ENCODE peak calls at places on chromosomes 13 and 19, in five cellular contexts. Y, T, R, L and J are unnamed samples.

GRCh38 chr19:43934985-43935708 is at the start of gene ZNF45:
- DNase-seq in R (peak; percentile 89), Y (peak; percentile 97), L (peak; percentile 82), T (peak; percentile 69), J (peak; percentile 91)

GRCh38 chr19:17240062-17240854 is 5.5 kb downstream of the NR2F6 start:
- DNase-seq in R (no peak), Y (no peak), L (no peak), T (no peak), J (no peak)

GRCh38 chr19:10836478-10837325 is 690 bp upstream of the TMED1 start:
- DNase-seq in R (peak; percentile 77), Y (peak; percentile 95), T (peak; percentile 57), L (no peak), J (peak; percentile 80)

GRCh38 chr19:13588953-13589833 is 82.9 kb upstream of the CACNA1A start:
- DNase-seq in R (peak; percentile 29), L (peak; percentile 93), Y (no peak), T (peak; percentile 52), J (peak; percentile 71)

GRCh38 chr13:29908411-29908810 is 58.0 kb upstream of the UBL3 start:
- DNase-seq in T (peak; percentile 55), Y (no peak), L (no peak), R (peak; percentile 73), J (peak; percentile 39)

GRCh38 chr13:28321751-28322150 is 173.2 kb downstream of the FLT1 start:
- DNase-seq in L (no peak), Y (no peak), T (no peak), R (peak; percentile 6), J (no peak)

GRCh38 chr13:74920361-74920760 is 561.6 kb downstream of the TBC1D4 start:
- DNase-seq in T (no peak), Y (no peak), R (no peak), L (no peak), J (no peak)

GRCh38 chr13:109998808-109999528 is 212.6 kb upstream of the IRS2 start:
- DNase-seq in R (peak; percentile 90), Y (no peak), T (no peak), L (no peak), J (peak; percentile 90)

GRCh38 chr13:97809576-97809975 is 143.9 kb upstream of the IPO5 start:
- DNase-seq in T (no peak), L (no peak), Y (no peak), R (peak; percentile 45), J (no peak)

GRCh38 chr19:54035215-54036178 is 28.2 kb downstream of the VSTM1 start:
- DNase-seq in R (peak; percentile 86), L (no peak), Y (no peak), T (no peak), J (peak; percentile 74)

GRCh38 chr13:75800545-75800944 is 164.4 kb downstream of the LMO7 start:
- DNase-seq in L (no peak), R (no peak), T (no peak), Y (no peak), J (no peak)

GRCh38 chr13:45464141-45464686 is 525 bp upstream of the COG3 start:
- DNase-seq in R (no peak), Y (no peak), T (no peak), L (no peak), J (no peak)

GRCh38 chr19:17090501-17091074 is 15.0 kb downstream of the MYO9B start:
- DNase-seq in L (no peak), Y (no peak), R (peak; percentile 73), T (no peak), J (no peak)

GRCh38 chr13:97367016-97367415 is 67.0 kb upstream of the RAP2A start:
- DNase-seq in R (peak; percentile 89), L (no peak), Y (no peak), T (no peak), J (no peak)

GRCh38 chr19:56367829-56368711 is 25.3 kb downstream of the ZNF582 start:
- DNase-seq in T (peak; percentile 76), L (peak; percentile 57), Y (peak; percentile 97), R (peak; percentile 96), J (peak; percentile 8)

GRCh38 chr13:62014299-62014698 is 598.6 kb upstream of the PCDH20 start:
- DNase-seq in R (peak; percentile 2), T (no peak), Y (no peak), L (no peak), J (peak; percentile 6)

GRCh38 chr19:46868444-46868843 is 7.6 kb downstream of the ARHGAP35 start:
- DNase-seq in R (no peak), L (no peak), Y (no peak), T (no peak), J (no peak)

GRCh38 chr19:5470264-5470671 is 15.1 kb downstream of the ZNRF4 start:
- DNase-seq in T (no peak), R (no peak), L (no peak), Y (no peak), J (peak; percentile 73)

GRCh38 chr19:28990522-28990921 is 222.4 kb downstream of the UQCRFS1 start:
- DNase-seq in Y (no peak), T (no peak), L (no peak), R (no peak), J (no peak)

GRCh38 chr13:100573121-100573520 is 15.5 kb downstream of the GGACT start:
- DNase-seq in R (peak; percentile 74), T (peak; percentile 33), Y (no peak), L (peak; percentile 69), J (peak; percentile 52)

GRCh38 chr13:113775451-113776145 is 16.6 kb downstream of the TMEM255B start:
- DNase-seq in T (no peak), R (no peak), Y (no peak), L (no peak), J (no peak)

GRCh38 chr13:107348471-107348870 is 780.5 kb upstream of the ARGLU1 start:
- DNase-seq in T (no peak), Y (no peak), L (no peak), R (no peak), J (no peak)

GRCh38 chr13:33560722-33561121 is 257.2 kb upstream of the RFC3 start:
- DNase-seq in Y (no peak), L (no peak), R (no peak), T (no peak), J (no peak)

GRCh38 chr13:75393839-75394238 is 88.1 kb downstream of the TBC1D4 start:
- DNase-seq in R (no peak), T (no peak), Y (no peak), L (no peak), J (no peak)

GRCh38 chr19:8494158-8494557 is 8.3 kb downstream of the PRAM1 start:
- DNase-seq in R (no peak), Y (no peak), T (no peak), L (no peak), J (no peak)

GRCh38 chr13:78603240-78603947 is at the start of gene POU4F1:
- DNase-seq in T (no peak), L (no peak), Y (no peak), R (peak; percentile 11), J (peak; percentile 69)

GRCh38 chr13:110228936-110229904 is 77.7 kb downstream of the COL4A1 start:
- DNase-seq in Y (peak; percentile 74), R (peak; percentile 37), T (no peak), L (no peak), J (no peak)

GRCh38 chr13:30346159-30346788 is 38.9 kb upstream of the KATNAL1 start:
- DNase-seq in Y (no peak), L (no peak), R (no peak), T (no peak), J (no peak)

GRCh38 chr13:47337781-47338507 is 441.1 kb upstream of the HTR2A start:
- DNase-seq in T (no peak), L (no peak), Y (no peak), R (peak; percentile 92), J (no peak)
- TF ChIP-seq CTCF in T (no peak), L (no peak), Y (no peak), R (no peak), J (no peak)

GRCh38 chr13:50745542-50745941 is 98.0 kb downstream of the DLEU7 start:
- DNase-seq in R (no peak), T (no peak), L (no peak), Y (no peak), J (no peak)
- TF ChIP-seq CTCF in R (no peak), T (no peak), L (peak; percentile 32), Y (no peak), J (no peak)

DNA sequence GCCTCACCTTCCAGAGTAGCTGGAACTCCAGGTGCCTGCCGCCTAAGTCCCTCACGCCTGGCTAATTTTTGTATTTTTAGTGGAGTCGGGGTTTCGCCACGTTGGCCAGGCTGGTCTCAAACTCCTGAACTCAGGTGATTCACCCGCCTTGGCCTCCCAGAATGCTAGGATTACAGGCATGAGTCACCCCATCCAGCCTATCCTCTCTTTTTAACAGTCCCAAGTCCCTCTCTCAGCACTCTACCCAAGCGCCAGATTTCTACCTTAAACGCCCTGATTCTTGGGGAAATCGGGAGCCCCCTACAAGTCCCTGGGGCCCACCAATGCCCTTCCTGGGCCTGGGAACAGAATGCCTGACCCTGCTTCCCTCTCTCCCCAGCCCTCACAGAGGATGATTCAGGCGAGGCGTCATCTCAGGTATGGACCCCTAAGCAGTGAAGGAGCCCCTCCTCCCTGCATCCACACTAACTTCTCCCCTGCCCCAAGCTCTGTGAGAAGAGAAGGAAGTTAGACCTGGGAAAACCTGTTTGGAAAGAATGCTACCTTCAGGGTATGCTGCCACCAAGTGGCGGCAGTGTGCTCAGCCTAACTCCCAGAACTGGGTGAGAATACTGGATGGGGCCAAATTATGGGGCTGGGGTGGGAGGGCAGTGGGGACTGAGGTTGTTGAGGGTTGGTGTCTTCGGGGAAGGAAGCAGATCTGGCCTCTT is 20.8 kb upstream of the EBI3 start:
- DNase-seq in R (peak; percentile 32), Y (no peak), T (no peak), L (no peak), J (no peak)
- TF ChIP-seq CTCF in R (peak; percentile 41), Y (no peak), T (no peak), L (peak; percentile 52), J (no peak)

GRCh38 chr13:44191504-44192171 is 182.0 kb upstream of the SERP2 start:
- DNase-seq in T (no peak), Y (no peak), L (peak; percentile 40), R (peak; percentile 67), J (peak; percentile 44)
- TF ChIP-seq CTCF in T (peak; percentile 83), Y (peak; percentile 69), L (peak; percentile 66), R (peak; percentile 81), J (no peak)

GRCh38 chr19:875265-875879 is 15.9 kb downstream of the CFD start:
- DNase-seq in T (no peak), R (no peak), Y (no peak), L (no peak), J (no peak)
- TF ChIP-seq CTCF in T (no peak), R (no peak), Y (no peak), L (no peak), J (no peak)

GRCh38 chr13:32200741-32201140 is 114.4 kb downstream of the ZAR1L start:
- DNase-seq in Y (no peak), R (peak; percentile 15), T (no peak), L (no peak), J (no peak)
- TF ChIP-seq CTCF in Y (no peak), R (no peak), T (no peak), L (no peak), J (no peak)